ENCODE peak calls at places on chromosomes 16 and 17, in six cellular contexts. One of them, this sample, is unnamed.

GRCh38 chr16:80350066-80350465 is 190.7 kb upstream of the DYNLRB2 start:
- DNase-seq in head of caudate nucleus: no peak
- DNase-seq in caudate nucleus: no peak
- DNase-seq in hepatic stellate cell: no peak
- DNase-seq in stimulated activated CD8-positive, alpha-beta memory T cell treated with anti-CD3 and anti-CD28 coated beads, Interleukin-4, amount 100 ng/mL, for 1 hour: no peak
- DNase-seq in frontal cortex: no peak
- DNase-seq in this sample: no peak

GRCh38 chr17:17887752-17888304 is 51.0 kb upstream of the SREBF1 start:
- DNase-seq in frontal cortex: no peak
- DNase-seq in head of caudate nucleus: no peak
- DNase-seq in caudate nucleus: no peak
- DNase-seq in stimulated activated CD8-positive, alpha-beta memory T cell treated with anti-CD3 and anti-CD28 coated beads, Interleukin-4, amount 100 ng/mL, for 1 hour: no peak
- DNase-seq in hepatic stellate cell: no peak
- DNase-seq in this sample: no peak

GRCh38 chr16:56530872-56531271 is 11.0 kb upstream of the BBS2 start:
- DNase-seq in hepatic stellate cell: no peak
- DNase-seq in caudate nucleus: no peak
- DNase-seq in head of caudate nucleus: no peak
- DNase-seq in frontal cortex: no peak
- DNase-seq in stimulated activated CD8-positive, alpha-beta memory T cell treated with anti-CD3 and anti-CD28 coated beads, Interleukin-4, amount 100 ng/mL, for 1 hour: no peak
- DNase-seq in this sample: no peak

GRCh38 chr17:17924131-17924856 is 47.9 kb downstream of the TOM1L2 start:
- DNase-seq in hepatic stellate cell: no peak
- DNase-seq in caudate nucleus: no peak
- DNase-seq in head of caudate nucleus: no peak
- DNase-seq in stimulated activated CD8-positive, alpha-beta memory T cell treated with anti-CD3 and anti-CD28 coated beads, Interleukin-4, amount 100 ng/mL, for 1 hour: no peak
- DNase-seq in frontal cortex: no peak
- DNase-seq in this sample: no peak

GRCh38 chr17:68612923-68613292 is 11.7 kb upstream of the FAM20A start:
- DNase-seq in hepatic stellate cell: no peak
- DNase-seq in frontal cortex: no peak
- DNase-seq in caudate nucleus: no peak
- DNase-seq in head of caudate nucleus: no peak
- DNase-seq in stimulated activated CD8-positive, alpha-beta memory T cell treated with anti-CD3 and anti-CD28 coated beads, Interleukin-4, amount 100 ng/mL, for 1 hour: no peak
- DNase-seq in this sample: no peak

GRCh38 chr16:31696968-31697743 is 169.5 kb downstream of the AHSP start:
- DNase-seq in caudate nucleus: no peak
- DNase-seq in frontal cortex: peak; percentile 41
- DNase-seq in head of caudate nucleus: no peak
- DNase-seq in stimulated activated CD8-positive, alpha-beta memory T cell treated with anti-CD3 and anti-CD28 coated beads, Interleukin-4, amount 100 ng/mL, for 1 hour: no peak
- DNase-seq in hepatic stellate cell: peak; percentile 58
- DNase-seq in this sample: no peak

GRCh38 chr16:88886915-88887521 is 20.6 kb upstream of the PABPN1L start:
- DNase-seq in head of caudate nucleus: no peak
- DNase-seq in stimulated activated CD8-positive, alpha-beta memory T cell treated with anti-CD3 and anti-CD28 coated beads, Interleukin-4, amount 100 ng/mL, for 1 hour: no peak
- DNase-seq in frontal cortex: no peak
- DNase-seq in caudate nucleus: no peak
- DNase-seq in hepatic stellate cell: peak; percentile 45
- DNase-seq in this sample: no peak

GRCh38 chr17:62110923-62111484 is 45.9 kb upstream of the MED13 start:
- DNase-seq in head of caudate nucleus: no peak
- DNase-seq in caudate nucleus: no peak
- DNase-seq in hepatic stellate cell: no peak
- DNase-seq in stimulated activated CD8-positive, alpha-beta memory T cell treated with anti-CD3 and anti-CD28 coated beads, Interleukin-4, amount 100 ng/mL, for 1 hour: no peak
- DNase-seq in frontal cortex: no peak
- DNase-seq in this sample: no peak

GRCh38 chr17:69857412-69857835 is 217.6 kb upstream of the KCNJ16 start:
- DNase-seq in hepatic stellate cell: peak; percentile 32
- DNase-seq in stimulated activated CD8-positive, alpha-beta memory T cell treated with anti-CD3 and anti-CD28 coated beads, Interleukin-4, amount 100 ng/mL, for 1 hour: no peak
- DNase-seq in caudate nucleus: no peak
- DNase-seq in frontal cortex: no peak
- DNase-seq in head of caudate nucleus: no peak
- DNase-seq in this sample: no peak

GRCh38 chr16:47055136-47055885 is 81.8 kb upstream of the DNAJA2 start:
- DNase-seq in stimulated activated CD8-positive, alpha-beta memory T cell treated with anti-CD3 and anti-CD28 coated beads, Interleukin-4, amount 100 ng/mL, for 1 hour: no peak
- DNase-seq in frontal cortex: no peak
- DNase-seq in hepatic stellate cell: no peak
- DNase-seq in head of caudate nucleus: no peak
- DNase-seq in caudate nucleus: no peak
- DNase-seq in this sample: no peak

GRCh38 chr16:20410153-20410723 is 904 bp downstream of the ACSM5 start:
- DNase-seq in hepatic stellate cell: no peak
- DNase-seq in frontal cortex: no peak
- DNase-seq in caudate nucleus: no peak
- DNase-seq in stimulated activated CD8-positive, alpha-beta memory T cell treated with anti-CD3 and anti-CD28 coated beads, Interleukin-4, amount 100 ng/mL, for 1 hour: no peak
- DNase-seq in head of caudate nucleus: no peak
- DNase-seq in this sample: no peak

GRCh38 chr16:50666658-50667496 is 14.2 kb downstream of the SNX20 start:
- DNase-seq in hepatic stellate cell: no peak
- DNase-seq in head of caudate nucleus: no peak
- DNase-seq in stimulated activated CD8-positive, alpha-beta memory T cell treated with anti-CD3 and anti-CD28 coated beads, Interleukin-4, amount 100 ng/mL, for 1 hour: no peak
- DNase-seq in caudate nucleus: no peak
- DNase-seq in frontal cortex: no peak
- DNase-seq in this sample: no peak

GRCh38 chr17:33113281-33114010 is 121.8 kb downstream of the SPACA3 start:
- DNase-seq in head of caudate nucleus: no peak
- DNase-seq in hepatic stellate cell: no peak
- DNase-seq in caudate nucleus: no peak
- DNase-seq in frontal cortex: no peak
- DNase-seq in stimulated activated CD8-positive, alpha-beta memory T cell treated with anti-CD3 and anti-CD28 coated beads, Interleukin-4, amount 100 ng/mL, for 1 hour: no peak
- DNase-seq in this sample: no peak

GRCh38 chr17:80339731-80340456 is 75.1 kb upstream of the ENDOV start:
- DNase-seq in frontal cortex: no peak
- DNase-seq in hepatic stellate cell: no peak
- DNase-seq in stimulated activated CD8-positive, alpha-beta memory T cell treated with anti-CD3 and anti-CD28 coated beads, Interleukin-4, amount 100 ng/mL, for 1 hour: no peak
- DNase-seq in head of caudate nucleus: no peak
- DNase-seq in caudate nucleus: no peak
- DNase-seq in this sample: no peak

GRCh38 chr17:8125947-8126305 is 2.0 kb upstream of the HES7 start:
- DNase-seq in hepatic stellate cell: peak; percentile 28
- DNase-seq in caudate nucleus: no peak
- DNase-seq in head of caudate nucleus: no peak
- DNase-seq in frontal cortex: no peak
- DNase-seq in stimulated activated CD8-positive, alpha-beta memory T cell treated with anti-CD3 and anti-CD28 coated beads, Interleukin-4, amount 100 ng/mL, for 1 hour: no peak
- DNase-seq in this sample: no peak

GRCh38 chr17:67746704-67747571 is 29.2 kb downstream of the NOL11 start:
- DNase-seq in hepatic stellate cell: no peak
- DNase-seq in frontal cortex: no peak
- DNase-seq in caudate nucleus: no peak
- DNase-seq in head of caudate nucleus: no peak
- DNase-seq in stimulated activated CD8-positive, alpha-beta memory T cell treated with anti-CD3 and anti-CD28 coated beads, Interleukin-4, amount 100 ng/mL, for 1 hour: no peak
- DNase-seq in this sample: no peak

GRCh38 chr16:9126609-9127008 is 35.2 kb downstream of the HAPSTR1 start:
- DNase-seq in frontal cortex: no peak
- DNase-seq in stimulated activated CD8-positive, alpha-beta memory T cell treated with anti-CD3 and anti-CD28 coated beads, Interleukin-4, amount 100 ng/mL, for 1 hour: no peak
- DNase-seq in head of caudate nucleus: no peak
- DNase-seq in caudate nucleus: no peak
- DNase-seq in hepatic stellate cell: no peak
- DNase-seq in this sample: no peak

GRCh38 chr17:48718162-48718780 is 4.0 kb downstream of the PRAC1 start:
- DNase-seq in head of caudate nucleus: no peak
- DNase-seq in hepatic stellate cell: no peak
- DNase-seq in frontal cortex: no peak
- DNase-seq in stimulated activated CD8-positive, alpha-beta memory T cell treated with anti-CD3 and anti-CD28 coated beads, Interleukin-4, amount 100 ng/mL, for 1 hour: no peak
- DNase-seq in caudate nucleus: no peak
- DNase-seq in this sample: no peak

GRCh38 chr17:73802871-73803270 is 158.6 kb upstream of the SDK2 start:
- DNase-seq in caudate nucleus: no peak
- DNase-seq in head of caudate nucleus: no peak
- DNase-seq in hepatic stellate cell: no peak
- DNase-seq in stimulated activated CD8-positive, alpha-beta memory T cell treated with anti-CD3 and anti-CD28 coated beads, Interleukin-4, amount 100 ng/mL, for 1 hour: no peak
- DNase-seq in frontal cortex: no peak
- DNase-seq in this sample: no peak

GRCh38 chr16:50315346-50315997 is 49.1 kb downstream of the ADCY7 start:
- DNase-seq in head of caudate nucleus: no peak
- DNase-seq in hepatic stellate cell: peak; percentile 4
- DNase-seq in caudate nucleus: no peak
- DNase-seq in stimulated activated CD8-positive, alpha-beta memory T cell treated with anti-CD3 and anti-CD28 coated beads, Interleukin-4, amount 100 ng/mL, for 1 hour: no peak
- DNase-seq in frontal cortex: no peak
- DNase-seq in this sample: no peak

GRCh38 chr16:80803341-80804060 is 897 bp downstream of the CDYL2 start:
- DNase-seq in frontal cortex: peak; percentile 43
- DNase-seq in head of caudate nucleus: peak; percentile 15
- DNase-seq in hepatic stellate cell: peak; percentile 43
- DNase-seq in caudate nucleus: no peak
- DNase-seq in stimulated activated CD8-positive, alpha-beta memory T cell treated with anti-CD3 and anti-CD28 coated beads, Interleukin-4, amount 100 ng/mL, for 1 hour: no peak
- DNase-seq in this sample: no peak

GRCh38 chr17:40329981-40330794 is 21.2 kb downstream of the RARA start:
- DNase-seq in stimulated activated CD8-positive, alpha-beta memory T cell treated with anti-CD3 and anti-CD28 coated beads, Interleukin-4, amount 100 ng/mL, for 1 hour: no peak
- DNase-seq in hepatic stellate cell: no peak
- DNase-seq in caudate nucleus: no peak
- DNase-seq in head of caudate nucleus: no peak
- DNase-seq in frontal cortex: no peak
- DNase-seq in this sample: no peak

GRCh38 chr16:54398986-54399385 is 112.4 kb upstream of the IRX3 start:
- DNase-seq in hepatic stellate cell: no peak
- DNase-seq in stimulated activated CD8-positive, alpha-beta memory T cell treated with anti-CD3 and anti-CD28 coated beads, Interleukin-4, amount 100 ng/mL, for 1 hour: no peak
- DNase-seq in caudate nucleus: no peak
- DNase-seq in frontal cortex: no peak
- DNase-seq in head of caudate nucleus: no peak
- DNase-seq in this sample: no peak

GRCh38 chr16:86581458-86581857 is 3.1 kb downstream of the FOXL1 start:
- DNase-seq in stimulated activated CD8-positive, alpha-beta memory T cell treated with anti-CD3 and anti-CD28 coated beads, Interleukin-4, amount 100 ng/mL, for 1 hour: no peak
- DNase-seq in frontal cortex: no peak
- DNase-seq in head of caudate nucleus: no peak
- DNase-seq in hepatic stellate cell: no peak
- DNase-seq in caudate nucleus: no peak
- DNase-seq in this sample: no peak

GRCh38 chr16:31201511-31202401 is 804 bp downstream of the PYCARD start:
- DNase-seq in caudate nucleus: no peak
- DNase-seq in stimulated activated CD8-positive, alpha-beta memory T cell treated with anti-CD3 and anti-CD28 coated beads, Interleukin-4, amount 100 ng/mL, for 1 hour: no peak
- DNase-seq in head of caudate nucleus: peak; percentile 10
- DNase-seq in hepatic stellate cell: no peak
- DNase-seq in frontal cortex: no peak
- DNase-seq in this sample: no peak

GRCh38 chr16:85329059-85329812 is 217.0 kb upstream of the CIBAR2 start:
- DNase-seq in stimulated activated CD8-positive, alpha-beta memory T cell treated with anti-CD3 and anti-CD28 coated beads, Interleukin-4, amount 100 ng/mL, for 1 hour: no peak
- DNase-seq in head of caudate nucleus: no peak
- DNase-seq in hepatic stellate cell: no peak
- DNase-seq in caudate nucleus: no peak
- DNase-seq in frontal cortex: no peak
- DNase-seq in this sample: no peak